ENCODE peak calls at places on chromosomes 13 and 19, in eight cellular contexts. One of them, this sample, is unnamed.

GRCh38 chr19:9885077-9885552 is 50.0 kb downstream of the PIN1 start:
- DNase-seq in EH: peak
- DNase-seq in K562: no peak
- DNase-seq in SK-MEL-5: peak
- DNase-seq in HS-27A: no peak
- DNase-seq in cardiac fibroblast: peak
- DNase-seq in tibial artery: no peak
- DNase-seq in WTC11: no peak
- DNase-seq in this sample: no peak

GRCh38 chr13:93948523-93948922 is 531.0 kb downstream of the DCT start:
- DNase-seq in EH: no peak
- DNase-seq in HS-27A: no peak
- DNase-seq in WTC11: no peak
- DNase-seq in K562: no peak
- DNase-seq in tibial artery: no peak
- DNase-seq in SK-MEL-5: no peak
- DNase-seq in cardiac fibroblast: no peak
- DNase-seq in this sample: no peak

GRCh38 chr13:99972190-99972731 is 694 bp upstream of the ZIC5 start:
- DNase-seq in HS-27A: no peak
- DNase-seq in SK-MEL-5: no peak
- DNase-seq in tibial artery: no peak
- DNase-seq in EH: no peak
- DNase-seq in WTC11: peak
- DNase-seq in cardiac fibroblast: no peak
- DNase-seq in K562: no peak
- DNase-seq in this sample: no peak

GRCh38 chr13:113648218-113648615 is 9.8 kb downstream of the ATP4B start:
- DNase-seq in EH: no peak
- DNase-seq in SK-MEL-5: no peak
- DNase-seq in cardiac fibroblast: no peak
- DNase-seq in tibial artery: peak
- DNase-seq in WTC11: peak
- DNase-seq in K562: no peak
- DNase-seq in HS-27A: no peak
- DNase-seq in this sample: peak

GRCh38 chr19:14830702-14831101 is 4.3 kb downstream of the OR7A5 start:
- DNase-seq in HS-27A: no peak
- DNase-seq in WTC11: no peak
- DNase-seq in tibial artery: no peak
- DNase-seq in SK-MEL-5: peak
- DNase-seq in K562: no peak
- DNase-seq in cardiac fibroblast: no peak
- DNase-seq in EH: no peak
- DNase-seq in this sample: no peak

GRCh38 chr13:99086869-99087129 is 108.9 kb upstream of the DOCK9 start:
- DNase-seq in tibial artery: peak
- DNase-seq in WTC11: no peak
- DNase-seq in K562: no peak
- DNase-seq in SK-MEL-5: no peak
- DNase-seq in HS-27A: no peak
- DNase-seq in cardiac fibroblast: no peak
- DNase-seq in EH: no peak
- DNase-seq in this sample: peak

GRCh38 chr13:83883061-83883523 is 818 bp upstream of the SLITRK1 start:
- DNase-seq in HS-27A: no peak
- DNase-seq in WTC11: no peak
- DNase-seq in cardiac fibroblast: no peak
- DNase-seq in EH: no peak
- DNase-seq in SK-MEL-5: peak
- DNase-seq in K562: no peak
- DNase-seq in tibial artery: no peak
- DNase-seq in this sample: no peak

GRCh38 chr19:11268783-11269267 is 6.5 kb upstream of the DOCK6 start:
- DNase-seq in HS-27A: no peak
- DNase-seq in K562: peak
- DNase-seq in EH: peak
- DNase-seq in tibial artery: no peak
- DNase-seq in cardiac fibroblast: peak
- DNase-seq in SK-MEL-5: no peak
- DNase-seq in WTC11: no peak
- DNase-seq in this sample: no peak

GRCh38 chr13:51501096-51501495 is 48.3 kb upstream of the INTS6 start:
- DNase-seq in EH: no peak
- DNase-seq in cardiac fibroblast: peak
- DNase-seq in tibial artery: no peak
- DNase-seq in SK-MEL-5: no peak
- DNase-seq in K562: no peak
- DNase-seq in HS-27A: no peak
- DNase-seq in WTC11: no peak
- DNase-seq in this sample: no peak